ENCODE peak calls at places on chromosomes 5 and 9, in ten cellular contexts. W is neural progenitor cell, K is left lung, J is PC-9, N is A549, M is Peyer's patch, T is transverse colon, L is esophagus muscularis mucosa, P is body of pancreas, B is lung. V is an unnamed sample.

GRCh38 chr5:84181093-84181492 is 203.6 kb downstream of the EDIL3 start:
- DNase-seq in L (no peak), W (no peak), J (no peak), N (no peak), P (no peak), T (no peak), M (no peak), K (no peak), B (no peak), V (no peak)

GRCh38 chr9:69376651-69377050 is 51.6 kb downstream of the ENTREP1 start:
- DNase-seq in K (peak), L (peak), M (no peak), T (no peak), P (no peak), J (peak), B (peak), W (no peak), N (no peak), V (peak)

GRCh38 chr5:93677344-93678021 is 63.9 kb downstream of the POU5F2 start:
- DNase-seq in N (no peak), J (peak), T (no peak), P (peak), L (no peak), B (peak), K (peak), M (no peak), W (peak), V (peak)

GRCh38 chr5:141465351-141465750 is 10.4 kb upstream of the PCDHGC3 start:
- DNase-seq in K (no peak), P (no peak), L (no peak), B (no peak), T (no peak), W (no peak), J (no peak), N (no peak), M (no peak), V (no peak)

GRCh38 chr9:22446950-22447606 is 454 bp downstream of the DMRTA1 start:
- DNase-seq in K (peak), M (no peak), W (peak), J (peak), P (peak), B (peak), N (peak), T (peak), L (no peak), V (peak)

GRCh38 chr9:3244963-3245653 is 280.7 kb downstream of the RFX3 start:
- DNase-seq in K (no peak), B (no peak), M (no peak), N (no peak), J (no peak), P (no peak), L (no peak), W (no peak), T (no peak), V (no peak)

GRCh38 chr5:84634256-84634655 is 249.6 kb upstream of the EDIL3 start:
- DNase-seq in T (no peak), B (no peak), L (no peak), P (no peak), N (no peak), J (no peak), M (no peak), W (no peak), K (no peak), V (no peak)

GRCh38 chr5:123204224-123204623 is 115.2 kb downstream of the PRDM6 start:
- DNase-seq in N (no peak), B (no peak), P (no peak), W (no peak), K (no peak), L (no peak), J (no peak), M (no peak), T (no peak), V (no peak)

GRCh38 chr9:14343236-14343947 is 29.5 kb upstream of the NFIB start:
- DNase-seq in K (no peak), B (no peak), P (no peak), W (no peak), J (no peak), M (no peak), T (no peak), L (no peak), N (no peak), V (no peak)

GRCh38 chr5:11372191-11372590 is 532.1 kb downstream of the CTNND2 start:
- DNase-seq in P (no peak), W (no peak), L (no peak), M (no peak), K (no peak), B (no peak), T (no peak), N (no peak), J (no peak), V (no peak)

GRCh38 chr5:11370985-11371384 is 533.3 kb downstream of the CTNND2 start:
- DNase-seq in P (no peak), T (no peak), M (no peak), L (no peak), K (no peak), W (no peak), N (no peak), J (no peak), B (no peak), V (no peak)
- TF ChIP-seq CTCF in P (no peak), T (no peak), M (no peak), L (no peak), K (no peak), W (no peak), N (no peak), J (no peak), B (no peak), V (no peak)

GRCh38 chr9:121271368-121272351 is 3.7 kb downstream of the GSN start:
- DNase-seq in P (no peak), J (no peak), T (no peak), L (no peak), M (no peak), B (peak), N (no peak), W (no peak), K (peak), V (no peak)
- H3K4me3 ChIP-seq in P (no peak), J (no peak), T (no peak), L (peak), M (no peak), B (no peak), N (no peak), W (no peak), K (peak), V (peak)

DNA sequence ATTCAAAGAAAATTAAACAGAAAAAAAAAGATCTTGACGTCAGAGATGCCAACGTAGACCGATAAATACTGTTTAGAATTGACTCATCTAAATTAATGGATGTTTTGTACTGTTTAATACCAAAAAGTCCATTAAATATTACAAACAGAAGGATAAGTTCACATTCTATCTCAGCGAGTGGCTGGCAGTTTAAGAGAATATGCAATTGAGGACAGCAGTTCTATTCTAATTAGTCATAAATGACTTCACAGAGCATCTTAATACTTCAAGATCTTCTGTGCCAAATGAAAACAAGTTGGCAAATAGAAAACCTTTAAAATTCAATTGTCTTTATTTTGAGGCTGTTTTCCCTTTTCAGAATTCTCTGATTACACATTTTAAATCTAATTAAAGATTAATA is 326.6 kb upstream of the NREP start:
- DNase-seq in M (no peak), N (no peak), J (no peak), B (no peak), L (no peak), W (no peak), K (no peak), P (no peak), T (no peak), V (no peak)
- H3K27ac ChIP-seq in M (no peak), N (no peak), J (no peak), B (no peak), L (no peak), W (no peak), K (no peak), P (no peak), T (no peak), V (no peak)

GRCh38 chr9:8570776-8571175 is 771.2 kb upstream of the DMAC1 start:
- DNase-seq in K (no peak), M (no peak), B (no peak), P (no peak), J (no peak), N (no peak), W (no peak), L (no peak), T (no peak), V (no peak)

GRCh38 chr9:8569832-8570231 is 770.3 kb upstream of the DMAC1 start:
- DNase-seq in N (no peak), M (no peak), J (no peak), P (no peak), B (no peak), T (no peak), K (no peak), L (no peak), W (no peak), V (no peak)

GRCh38 chr9:8571648-8572047 is 772.1 kb upstream of the DMAC1 start:
- DNase-seq in P (no peak), K (no peak), B (no peak), L (no peak), W (no peak), M (no peak), N (no peak), T (no peak), J (no peak), V (no peak)

GRCh38 chr9:8567963-8568579 is 768.5 kb upstream of the DMAC1 start:
- DNase-seq in L (no peak), N (no peak), W (no peak), T (no peak), M (no peak), P (no peak), J (no peak), K (no peak), B (no peak), V (no peak)

DNA sequence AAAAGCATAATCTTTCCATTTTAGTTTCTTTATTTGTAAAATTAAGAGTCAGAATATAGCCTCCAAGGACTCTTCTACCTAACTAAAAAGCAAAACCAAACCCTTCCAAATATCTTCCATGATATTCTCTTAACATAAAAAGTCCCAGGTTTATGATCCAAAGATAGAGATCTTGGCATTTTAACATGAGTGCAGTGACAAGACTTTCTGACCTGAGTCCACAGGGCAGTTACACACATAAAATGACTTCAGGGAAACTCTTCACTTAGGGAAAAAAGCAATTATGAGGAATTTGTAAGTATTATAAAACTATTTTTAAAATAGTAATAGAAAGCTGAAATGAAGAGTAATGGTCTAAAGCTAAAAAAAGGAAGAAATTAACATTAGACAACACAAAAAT is 772.6 kb upstream of the DMAC1 start:
- DNase-seq in K (no peak), L (no peak), T (no peak), J (no peak), N (no peak), M (no peak), W (no peak), B (no peak), P (no peak), V (no peak)
- TF ChIP-seq CTCF in K (no peak), L (no peak), T (no peak), J (no peak), N (no peak), M (no peak), W (no peak), B (no peak), P (no peak), V (no peak)

DNA sequence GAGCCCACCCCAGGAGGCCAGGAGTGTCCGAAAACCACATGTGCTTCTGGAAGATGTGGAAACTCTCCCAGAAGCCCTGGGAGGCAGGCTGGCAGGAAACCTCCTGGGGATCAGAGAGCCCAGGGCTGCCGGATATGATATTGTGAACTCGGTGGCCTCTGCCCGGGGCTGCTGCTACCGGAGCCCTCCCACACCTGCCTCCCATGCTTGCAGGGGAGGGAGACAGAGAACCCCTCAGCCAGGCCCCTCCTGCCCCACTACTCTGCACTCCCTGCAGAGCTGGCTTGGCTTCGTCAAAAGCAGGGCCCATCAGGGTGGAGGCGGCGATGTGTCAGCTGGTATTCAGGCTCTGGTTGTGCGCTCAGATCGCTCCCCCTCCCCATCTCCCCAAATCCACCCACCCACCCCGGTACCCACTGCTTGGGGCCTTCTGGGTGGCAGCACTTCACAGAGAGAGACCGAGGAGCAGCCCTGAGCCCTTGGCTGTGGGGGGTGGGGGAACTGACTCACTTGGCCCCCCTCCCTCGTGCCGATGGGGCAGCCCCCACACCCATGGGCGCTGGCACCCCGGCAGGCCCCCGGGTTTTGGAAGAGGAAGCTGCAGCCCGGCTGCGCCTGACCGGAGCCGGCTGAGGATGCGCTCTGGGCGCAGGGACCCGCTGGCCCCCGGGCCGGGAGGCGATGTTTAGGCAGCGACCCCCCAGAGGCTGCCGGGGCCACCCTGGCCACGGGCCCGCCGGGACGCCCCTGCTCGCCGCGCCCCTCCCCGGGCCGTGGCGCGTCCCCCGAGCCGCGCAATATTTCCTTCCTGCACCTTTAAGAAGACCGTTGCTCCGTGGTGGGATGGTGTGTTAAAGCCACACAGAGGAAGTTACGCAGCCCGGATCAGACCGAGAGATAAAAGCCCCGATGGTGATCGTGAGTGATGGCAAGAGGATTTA is 786 bp upstream of the NTNG2 start:
- DNase-seq in W (peak), N (peak), B (no peak), L (no peak), T (peak), M (peak), J (no peak), P (no peak), K (no peak), V (no peak)
- H3K4me3 ChIP-seq in W (peak), N (peak), B (peak), L (peak), T (no peak), M (peak), J (peak), P (no peak), K (peak), V (peak)

GRCh38 chr5:80215523-80215922 is 40.3 kb downstream of the SERINC5 start:
- DNase-seq in B (no peak), N (no peak), K (no peak), J (no peak), W (no peak), T (no peak), M (no peak), P (no peak), L (no peak), V (no peak)

GRCh38 chr5:80217667-80218066 is 38.2 kb downstream of the SERINC5 start:
- DNase-seq in P (no peak), W (no peak), N (no peak), L (no peak), M (no peak), B (no peak), J (no peak), T (no peak), K (no peak), V (no peak)

GRCh38 chr5:80213467-80213866 is 42.4 kb downstream of the SERINC5 start:
- DNase-seq in L (no peak), N (no peak), B (no peak), K (no peak), J (no peak), T (no peak), W (no peak), M (no peak), P (no peak), V (no peak)

GRCh38 chr5:80216753-80217596 is 38.9 kb downstream of the SERINC5 start:
- DNase-seq in B (peak), P (peak), K (peak), T (no peak), M (no peak), N (no peak), J (no peak), L (no peak), W (peak), V (peak)

GRCh38 chr5:80216096-80216495 is 39.8 kb downstream of the SERINC5 start:
- DNase-seq in L (no peak), J (no peak), P (no peak), W (no peak), T (no peak), N (no peak), B (no peak), M (no peak), K (no peak), V (no peak)
- H3K27ac ChIP-seq in L (no peak), J (peak), P (no peak), W (no peak), T (peak), N (no peak), B (peak), M (peak), K (peak), V (peak)

DNA sequence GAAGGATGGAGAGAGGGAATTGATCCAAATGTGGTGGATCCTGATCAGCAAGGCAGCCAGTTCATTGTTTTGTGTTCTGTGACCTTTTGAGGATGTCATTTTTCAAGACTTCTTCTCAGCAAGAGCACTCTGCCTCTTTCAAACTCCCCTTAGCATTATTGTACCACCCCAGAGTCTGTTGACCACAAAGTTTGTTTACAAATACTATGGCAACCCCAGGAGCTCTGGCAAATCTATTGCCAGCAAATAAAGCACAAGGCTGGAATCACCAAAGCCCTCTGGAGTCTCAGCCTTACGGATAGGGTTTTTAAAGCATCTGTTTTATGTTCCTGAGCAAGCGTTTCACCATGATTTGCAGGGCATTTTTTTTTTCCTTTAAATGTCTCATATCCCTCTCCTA is 76.2 kb upstream of the SLC1A3 start:
- DNase-seq in M (no peak), B (no peak), T (no peak), N (no peak), L (no peak), P (no peak), W (peak), K (no peak), J (no peak), V (no peak)
- TF ChIP-seq CTCF in M (no peak), B (no peak), T (no peak), N (no peak), L (no peak), P (no peak), W (no peak), K (no peak), J (no peak), V (no peak)

V was measured in dorsolateral prefrontal cortex.